ENCODE peak calls at places on chromosomes 13 and 19, in ten cellular contexts. A, L, F, O, V, M, Q, H, B and W are unnamed samples.
A peak's percentile ranks its signal among the peaks of the same experiment; 100 is the strongest.

GRCh38 chr19:30790048-30790680 is 418.0 kb downstream of the ZNF536 start:
- DNase-seq in O (no peak), A (no peak), F (no peak), B (no peak), L (no peak), Q (no peak), H (no peak), V (no peak), M (peak; percentile 52), W (no peak)

GRCh38 chr19:55355213-55355821 is 798 bp upstream of the COX6B2 start:
- DNase-seq in V (no peak), O (no peak), M (no peak), Q (no peak), B (no peak), L (peak; percentile 72), A (no peak), H (no peak), F (no peak), W (no peak)

GRCh38 chr13:94419304-94419943 is 60.1 kb downstream of the DCT start:
- DNase-seq in A (peak; percentile 12), V (no peak), Q (no peak), O (no peak), M (no peak), H (no peak), B (no peak), L (no peak), F (no peak), W (no peak)

GRCh38 chr19:49823472-49823871 is 5.4 kb downstream of the MED25 start:
- DNase-seq in Q (no peak), H (no peak), M (no peak), V (no peak), L (no peak), O (no peak), F (no peak), B (no peak), A (no peak), W (no peak)

GRCh38 chr19:32333227-32333626 is 12.2 kb upstream of the ZNF507 start:
- DNase-seq in Q (no peak), O (no peak), F (no peak), V (no peak), L (no peak), A (no peak), B (no peak), H (no peak), M (no peak), W (no peak)

GRCh38 chr19:54517483-54517882 is 14.9 kb downstream of the LAIR2 start:
- DNase-seq in B (no peak), Q (peak; percentile 46), M (no peak), V (peak; percentile 37), F (peak; percentile 37), O (no peak), L (no peak), H (no peak), A (peak; percentile 82), W (no peak)

GRCh38 chr19:52170863-52171320 is 529 bp downstream of the ZNF836 start:
- DNase-seq in M (no peak), O (no peak), A (no peak), F (no peak), H (no peak), B (no peak), V (peak; percentile 27), Q (peak; percentile 73), L (peak; percentile 58), W (peak; percentile 67)

GRCh38 chr19:7922841-7923205 is 2.7 kb downstream of the SNAPC2 start:
- DNase-seq in M (no peak), O (no peak), B (no peak), Q (no peak), V (no peak), H (no peak), A (no peak), F (no peak), L (no peak), W (no peak)

GRCh38 chr13:99087954-99088491 is 110.2 kb upstream of the DOCK9 start:
- DNase-seq in O (peak; percentile 45), L (peak; percentile 53), H (no peak), Q (no peak), V (peak; percentile 19), A (peak; percentile 34), F (no peak), B (no peak), M (no peak), W (no peak)

GRCh38 chr13:50357586-50358118 is 342.4 kb downstream of the KCNRG start:
- DNase-seq in Q (no peak), M (no peak), F (peak; percentile 58), B (no peak), V (no peak), A (peak; percentile 65), O (peak; percentile 60), H (peak; percentile 83), L (no peak), W (peak; percentile 67)

GRCh38 chr13:44974056-44974798 is 15.0 kb downstream of the NUFIP1 start:
- DNase-seq in M (no peak), O (peak; percentile 54), F (peak; percentile 66), B (peak; percentile 37), H (no peak), L (no peak), A (peak; percentile 20), V (no peak), Q (no peak), W (no peak)

GRCh38 chr13:102556806-102557205 is 40.0 kb upstream of the TPP2 start:
- DNase-seq in Q (no peak), L (no peak), H (no peak), F (no peak), A (no peak), V (no peak), B (no peak), M (no peak), O (no peak), W (no peak)

GRCh38 chr19:3034845-3035541 is 5.9 kb upstream of the TLE2 start:
- DNase-seq in O (peak; percentile 49), Q (peak; percentile 53), V (peak; percentile 64), B (peak; percentile 1), A (peak; percentile 47), L (no peak), H (no peak), M (no peak), F (peak; percentile 51), W (peak; percentile 75)

GRCh38 chr13:33110386-33110712 is 94.1 kb downstream of the KL start:
- DNase-seq in V (no peak), F (no peak), H (no peak), A (no peak), L (no peak), O (no peak), B (no peak), M (no peak), Q (no peak), W (no peak)

GRCh38 chr19:38691938-38692457 is 44.5 kb downstream of the ACTN4 start:
- DNase-seq in H (no peak), B (no peak), F (no peak), Q (no peak), A (no peak), L (peak; percentile 89), M (no peak), V (peak; percentile 64), O (no peak), W (peak; percentile 94)

GRCh38 chr19:38690146-38690545 is 42.7 kb downstream of the ACTN4 start:
- DNase-seq in O (no peak), V (no peak), A (no peak), Q (no peak), B (no peak), M (no peak), F (no peak), L (no peak), H (no peak), W (no peak)

GRCh38 chr19:38693380-38694223 is 46.2 kb downstream of the ACTN4 start:
- DNase-seq in F (no peak), O (peak; percentile 50), B (no peak), M (no peak), Q (no peak), A (no peak), L (no peak), V (peak; percentile 51), H (no peak), W (no peak)

GRCh38 chr19:38692458-38693379 is 45.3 kb downstream of the ACTN4 start:
- DNase-seq in V (no peak), B (no peak), H (no peak), F (no peak), M (no peak), A (no peak), O (no peak), L (peak; percentile 60), Q (no peak), W (no peak)

GRCh38 chr19:38690832-38691231 is 43.4 kb downstream of the ACTN4 start:
- DNase-seq in H (no peak), O (no peak), V (no peak), L (no peak), M (no peak), F (no peak), Q (no peak), A (no peak), B (no peak), W (no peak)
- H3K4me1 ChIP-seq in H (peaks cover 98% of the 10 kb centered on the region), O (peaks cover 85% of the 10 kb centered on the region), V (peaks cover 84% of the 10 kb centered on the region), L (peaks cover 51% of the 10 kb centered on the region), M (peaks cover 97% of the 10 kb centered on the region), F (peaks cover 69% of the 10 kb centered on the region), Q (peaks cover 12% of the 10 kb centered on the region), A (peaks cover 44% of the 10 kb centered on the region), B (peaks cover 53% of the 10 kb centered on the region), W (no peaks in the 10 kb centered on the region)

DNA sequence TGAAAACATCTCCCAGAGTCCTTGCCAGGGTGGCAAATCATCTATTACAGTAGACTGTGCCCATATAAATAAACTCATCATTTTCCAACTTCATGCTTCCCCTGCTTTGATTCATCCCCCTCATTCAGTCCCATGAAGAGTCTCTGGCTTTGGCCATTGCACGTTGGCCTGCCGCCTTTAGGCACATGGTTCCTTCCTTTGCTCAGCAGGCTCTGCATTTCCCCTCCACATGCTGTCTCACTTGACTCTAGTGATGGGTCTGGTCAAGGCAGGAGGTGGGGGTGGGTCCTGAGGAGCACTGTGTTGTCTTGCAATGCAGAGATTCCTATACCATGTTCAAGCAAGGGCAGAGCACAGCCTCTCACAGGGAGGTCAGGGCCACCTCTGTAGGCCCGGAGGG is 48.8 kb upstream of the ARGLU1 start:
- DNase-seq in O (no peak), M (no peak), A (no peak), L (no peak), Q (no peak), V (no peak), H (no peak), F (no peak), B (no peak), W (no peak)
- TF ChIP-seq EP300 in O (no peak), M (no peak), A (no peak), L (no peak), Q (no peak), V (no peak), H (no peak), F (no peak), B (no peak), W (no peak)

GRCh38 chr13:75877092-75877491 is 241.0 kb downstream of the LMO7 start:
- DNase-seq in B (no peak), A (no peak), V (no peak), O (no peak), Q (no peak), F (no peak), M (no peak), H (no peak), L (no peak), W (no peak)
- TF ChIP-seq POLR2AphosphoS5 in B (no peak), A (no peak), V (no peak), O (no peak), Q (no peak), F (no peak), M (no peak), H (no peak), L (no peak), W (no peak)

DNA sequence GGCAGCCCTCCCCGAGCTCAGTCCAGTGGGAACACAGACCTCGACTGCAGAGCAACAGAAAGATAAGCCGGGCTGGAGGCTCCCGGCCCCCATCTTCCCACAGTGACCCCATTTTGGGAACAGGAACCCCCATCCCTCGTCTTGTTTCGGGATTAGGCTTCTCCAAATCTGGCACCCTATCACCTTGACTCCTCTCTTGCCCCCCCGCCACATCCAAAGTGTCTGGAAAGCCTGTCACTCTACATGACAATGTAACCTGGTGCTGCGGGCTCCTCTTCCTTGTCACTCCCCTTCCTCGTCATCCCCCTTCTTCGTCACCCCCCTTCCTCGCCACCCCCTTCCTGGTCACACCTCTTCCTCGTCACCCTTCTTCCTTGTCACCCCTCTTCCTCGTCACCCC is 10.1 kb downstream of the PAK4 start:
- DNase-seq in B (no peak), F (no peak), A (no peak), L (peak; percentile 11), V (no peak), M (no peak), O (no peak), Q (no peak), H (no peak), W (no peak)
- H3K4me1 ChIP-seq in B (peaks cover 15% of the 10 kb centered on the region), F (peaks cover 86% of the 10 kb centered on the region), A (peaks cover 66% of the 10 kb centered on the region), L (peaks cover 45% of the 10 kb centered on the region), V (peaks cover 69% of the 10 kb centered on the region), M (peaks cover 76% of the 10 kb centered on the region), O (peaks cover 68% of the 10 kb centered on the region), Q (peaks cover 48% of the 10 kb centered on the region), H (peaks cover 82% of the 10 kb centered on the region), W (peaks cover 51% of the 10 kb centered on the region)